ENCODE peak calls at places on chromosome 20, in six cellular contexts. O, U, E, W, F and S are unnamed samples.

GRCh38 chr20:6769953-6770831 is 2.7 kb downstream of the BMP2 start:
- DNase-seq in U (peak; percentile 60), O (no peak), F (peak; percentile 76), E (peak; percentile 72), W (peak; percentile 64), S (peak; percentile 14)

GRCh38 chr20:23059831-23060230 is 10.4 kb upstream of the THBD start:
- DNase-seq in E (no peak), O (no peak), W (no peak), U (no peak), F (no peak), S (no peak)

GRCh38 chr20:47998736-47999135 is 213.5 kb upstream of the SULF2 start:
- DNase-seq in U (no peak), F (no peak), W (peak; percentile 75), E (no peak), O (no peak), S (no peak)

GRCh38 chr20:17161661-17162410 is 65.0 kb upstream of the PCSK2 start:
- DNase-seq in W (no peak), E (no peak), F (no peak), U (no peak), O (no peak), S (no peak)

GRCh38 chr20:40617594-40617993 is 71.4 kb downstream of the MAFB start:
- DNase-seq in W (no peak), O (no peak), F (no peak), E (no peak), U (no peak), S (no peak)

GRCh38 chr20:21705466-21706344 is at the start of gene PAX1:
- DNase-seq in F (no peak), U (peak; percentile 46), W (peak; percentile 83), O (no peak), E (no peak), S (no peak)

GRCh38 chr20:11496382-11496781 is 421.3 kb upstream of the BTBD3 start:
- DNase-seq in F (no peak), O (no peak), E (no peak), W (peak; percentile 11), U (peak; percentile 5), S (no peak)

GRCh38 chr20:18011951-18012645 is 43.3 kb downstream of the MGME1 start:
- DNase-seq in U (no peak), W (no peak), F (no peak), O (no peak), E (no peak), S (no peak)

GRCh38 chr20:43011491-43011890 is 178.2 kb downstream of the PTPRT start:
- DNase-seq in E (no peak), W (no peak), F (no peak), U (no peak), O (no peak), S (no peak)

GRCh38 chr20:25361287-25361683 is 29.4 kb downstream of the ABHD12 start:
- DNase-seq in E (no peak), O (no peak), U (peak; percentile 13), W (no peak), F (no peak), S (no peak)

GRCh38 chr20:61814244-61814643 is 251.4 kb downstream of the TAF4 start:
- DNase-seq in E (no peak), W (no peak), F (peak; percentile 17), U (no peak), O (no peak), S (no peak)

GRCh38 chr20:3406481-3407425 is 716 bp downstream of the DNAAF9 start:
- DNase-seq in F (peak; percentile 48), W (peak; percentile 60), U (peak; percentile 87), E (no peak), O (no peak), S (peak; percentile 17)

GRCh38 chr20:44038681-44039123 is 124.0 kb downstream of the TOX2 start:
- DNase-seq in U (peak; percentile 20), O (no peak), W (no peak), F (no peak), E (no peak), S (no peak)

GRCh38 chr20:14333734-14334133 is 3.7 kb downstream of the FLRT3 start:
- DNase-seq in F (no peak), O (no peak), E (no peak), U (no peak), W (no peak), S (no peak)

GRCh38 chr20:18986146-18986830 is 172.7 kb downstream of the SCP2D1 start:
- DNase-seq in U (peak; percentile 57), E (no peak), W (no peak), O (no peak), F (no peak), S (no peak)

GRCh38 chr20:42277203-42277602 is 659.0 kb upstream of the CHD6 start:
- DNase-seq in E (no peak), U (no peak), F (no peak), W (peak; percentile 31), O (no peak), S (no peak)

GRCh38 chr20:8454137-8454712 is 322.2 kb downstream of the PLCB1 start:
- DNase-seq in E (no peak), F (no peak), O (no peak), U (peak; percentile 97), W (peak; percentile 29), S (no peak)

GRCh38 chr20:14055127-14055742 is 59.9 kb downstream of the MACROD2 start:
- DNase-seq in O (no peak), U (peak; percentile 65), F (no peak), W (peak; percentile 79), E (no peak), S (no peak)

GRCh38 chr20:8131598-8132014 is 460 bp upstream of the PLCB1 start:
- DNase-seq in E (no peak), W (no peak), U (peak; percentile 70), O (no peak), F (peak; percentile 45), S (no peak)

GRCh38 chr20:16479666-16480065 is 93.6 kb downstream of the KIF16B start:
- DNase-seq in O (no peak), E (no peak), W (no peak), F (no peak), U (no peak), S (no peak)

GRCh38 chr20:23629017-23629541 is 8.7 kb downstream of the CST3 start:
- DNase-seq in U (peak; percentile 76), O (no peak), W (no peak), F (no peak), E (no peak), S (peak; percentile 82)

GRCh38 chr20:3660262-3661059 is 2.7 kb downstream of the GFRA4 start:
- DNase-seq in F (no peak), U (peak; percentile 20), E (no peak), O (no peak), W (no peak), S (no peak)

GRCh38 chr20:16761305-16761829 is 13.2 kb downstream of the OTOR start:
- DNase-seq in W (peak; percentile 81), F (no peak), U (peak; percentile 72), E (no peak), O (no peak), S (peak; percentile 26)

DNA sequence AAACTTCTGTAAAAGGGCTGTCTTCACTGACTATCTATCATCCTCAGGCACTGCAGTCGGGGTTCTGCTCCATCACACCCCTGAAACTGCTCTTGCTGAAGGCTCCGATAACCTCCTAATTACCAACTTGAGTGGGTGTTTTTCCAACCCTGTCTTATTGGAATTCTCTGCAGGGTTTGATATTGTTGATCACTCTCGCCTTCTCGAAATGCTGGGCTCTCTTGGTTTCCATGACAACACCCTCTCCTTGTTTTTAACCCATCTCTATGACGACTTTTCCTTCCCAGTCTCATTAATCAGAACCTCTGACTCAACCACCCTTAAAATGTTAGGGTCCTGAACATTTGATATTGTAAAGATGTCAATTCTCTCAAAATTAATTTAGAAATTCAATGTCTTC is 39.4 kb upstream of the NNAT start:
- DNase-seq in O (no peak), E (no peak), F (no peak), U (no peak), W (no peak), S (no peak)
- H3K27ac ChIP-seq in O (no peak overlapping the region), E (no peak overlapping the region), F (no peak overlapping the region), U (no peak overlapping the region), W (no peak overlapping the region), S (no peak overlapping the region)

GRCh38 chr20:4953881-4954280 is 47.4 kb downstream of the SLC23A2 start:
- DNase-seq in F (no peak), W (no peak), E (no peak), U (no peak), O (no peak), S (no peak)
- H3K4me1 ChIP-seq in F (peaks cover 12% of the 10 kb centered on the region), W (no peaks in the 10 kb centered on the region), E (no peaks in the 10 kb centered on the region), U (peaks cover 12% of the 10 kb centered on the region), O (no peaks in the 10 kb centered on the region), S (peaks cover 8% of the 10 kb centered on the region)

GRCh38 chr20:33676121-33676520 is 1.9 kb upstream of the NECAB3 start:
- DNase-seq in U (no peak), F (no peak), W (no peak), E (no peak), O (no peak), S (no peak)
- H3K36me3 ChIP-seq in U (no peaks in the 10 kb centered on the region), F (peaks cover 4% of the 10 kb centered on the region), W (no peaks in the 10 kb centered on the region), E (no peaks in the 10 kb centered on the region), O (no peaks in the 10 kb centered on the region), S (no peaks in the 10 kb centered on the region)

DNA sequence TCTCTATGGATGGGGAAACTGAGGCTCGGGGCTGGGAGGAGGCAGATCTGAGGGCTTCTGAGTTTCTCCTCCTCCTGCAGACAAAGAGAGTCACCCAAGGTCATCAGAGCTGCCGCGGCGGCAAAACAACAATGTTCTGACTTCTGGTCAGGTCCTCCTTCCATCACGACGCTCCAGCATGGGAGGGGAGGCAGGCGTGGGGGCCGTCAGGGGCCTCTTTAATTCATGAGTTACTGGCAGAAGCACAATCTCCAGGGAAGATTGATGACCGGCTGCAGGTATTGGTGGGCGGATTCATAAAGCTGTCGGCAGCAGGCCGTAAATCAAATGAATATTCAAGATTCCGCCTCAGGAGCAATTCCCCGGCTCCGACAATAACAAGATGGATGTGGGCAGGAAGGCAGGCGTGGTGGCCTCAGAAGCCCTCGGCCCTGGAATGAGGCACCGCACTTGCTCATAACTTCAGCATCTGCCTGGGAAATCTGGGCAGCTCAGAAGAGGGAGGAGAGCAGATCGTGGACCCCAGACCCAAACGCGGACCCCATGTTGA is 19.1 kb downstream of the PCK1 start:
- DNase-seq in O (no peak), F (no peak), U (peak; percentile 30), W (no peak), E (no peak), S (no peak)
- H3K27ac ChIP-seq in O (no peak overlapping the region), F (no peak overlapping the region), U (no peak overlapping the region), W (no peak overlapping the region), E (no peak overlapping the region), S (no peak overlapping the region)

GRCh38 chr20:63216849-63217471 is 1.0 kb upstream of the YTHDF1 start:
- DNase-seq in F (no peak), E (no peak), O (no peak), U (no peak), W (peak; percentile 35), S (no peak)

GRCh38 chr20:63214514-63214913 is 1.4 kb downstream of the YTHDF1 start:
- DNase-seq in W (no peak), O (no peak), U (no peak), E (no peak), F (no peak), S (no peak)

GRCh38 chr20:63215101-63216040 is 560 bp downstream of the YTHDF1 start:
- DNase-seq in E (no peak), U (peak; percentile 80), F (no peak), W (peak; percentile 54), O (no peak), S (no peak)

GRCh38 chr20:63217706-63218105 is 1.8 kb upstream of the YTHDF1 start:
- DNase-seq in O (no peak), E (no peak), W (no peak), U (no peak), F (no peak), S (no peak)

GRCh38 chr20:63216041-63216848 is at the start of gene YTHDF1:
- DNase-seq in E (peak; percentile 99), W (peak; percentile 99), U (peak; percentile 98), F (peak; percentile 99), O (peak; percentile 91), S (peak; percentile 96)
- H3K4me1 ChIP-seq in E (peaks cover 7% of the 10 kb centered on the region), W (peaks cover 12% of the 10 kb centered on the region), U (peaks cover 15% of the 10 kb centered on the region), F (peaks cover 47% of the 10 kb centered on the region), O (peaks cover 21% of the 10 kb centered on the region), S (peaks cover 35% of the 10 kb centered on the region)

GRCh38 chr20:5710551-5710950 is 39.6 kb upstream of the SHLD1 start:
- DNase-seq in U (no peak), E (no peak), W (no peak), F (no peak), O (no peak), S (no peak)
- H3K36me3 ChIP-seq in U (no peaks in the 10 kb centered on the region), E (no peaks in the 10 kb centered on the region), W (no peaks in the 10 kb centered on the region), F (no peaks in the 10 kb centered on the region), O (no peaks in the 10 kb centered on the region), S (no peaks in the 10 kb centered on the region)